ENCODE peak calls at places on chromosomes 16 and 17, in five cellular contexts. W is hepatocyte, I is SK-N-SH, D is MM.1S, B is HCT116. L is an unnamed sample.

GRCh38 chr16:27238016-27238587 is 30.5 kb downstream of the NSMCE1 start:
- DNase-seq in D (no peak), W (peak), I (no peak), B (no peak), L (no peak)

GRCh38 chr16:87363771-87364476 is 19.7 kb downstream of the FBXO31 start:
- DNase-seq in W (no peak), D (no peak), B (no peak), I (peak), L (no peak)

GRCh38 chr16:8903004-8903403 is 20.9 kb downstream of the LITAFD start:
- DNase-seq in I (no peak), D (no peak), W (no peak), B (no peak), L (no peak)

GRCh38 chr16:73430138-73430537 is 382.2 kb upstream of the ZFHX3 start:
- DNase-seq in I (no peak), B (no peak), D (no peak), W (no peak), L (no peak)

GRCh38 chr16:67283039-67283825 is 3.9 kb downstream of the PLEKHG4 start:
- DNase-seq in D (no peak), I (no peak), B (no peak), W (no peak), L (peak)

GRCh38 chr17:81003711-81004335 is 12.2 kb downstream of the CHMP6 start:
- DNase-seq in W (no peak), B (no peak), I (peak), D (no peak), L (peak)

GRCh38 chr17:41592601-41593305 is 6.1 kb upstream of the KRT14 start:
- DNase-seq in I (no peak), D (no peak), W (no peak), B (no peak), L (no peak)

GRCh38 chr17:17119533-17119932 is 77.3 kb downstream of the MPRIP start:
- DNase-seq in B (no peak), D (no peak), I (no peak), W (no peak), L (peak)

GRCh38 chr17:64423881-64424280 is 25.0 kb upstream of the MILR1 start:
- DNase-seq in W (no peak), D (no peak), B (no peak), I (no peak), L (peak)

GRCh38 chr17:21360048-21360447 is 16.1 kb upstream of the KCNJ12 start:
- DNase-seq in B (no peak), W (no peak), I (no peak), D (no peak), L (no peak)

GRCh38 chr17:41340496-41340895 is 10.1 kb downstream of the KRT33A start:
- DNase-seq in I (no peak), B (no peak), W (no peak), D (no peak), L (no peak)

GRCh38 chr17:67245694-67246397 is 850 bp upstream of the HELZ start:
- DNase-seq in I (peak), D (no peak), B (no peak), W (peak), L (peak)

GRCh38 chr17:59381716-59382570 is 50.5 kb downstream of the YPEL2 start:
- DNase-seq in D (no peak), I (no peak), B (no peak), W (no peak), L (peak)

GRCh38 chr17:12605222-12605621 is 60.5 kb upstream of the MYOCD start:
- DNase-seq in D (no peak), W (no peak), B (no peak), I (no peak), L (peak)

GRCh38 chr17:7427549-7427948 is 1.1 kb upstream of the SPEM3 start:
- DNase-seq in D (no peak), I (no peak), B (no peak), W (no peak), L (no peak)

GRCh38 chr17:52207786-52208185 is 49.3 kb upstream of the CA10 start:
- DNase-seq in W (no peak), B (no peak), D (no peak), I (no peak), L (no peak)

GRCh38 chr17:4738136-4739121 is 1.2 kb upstream of the ZMYND15 start:
- DNase-seq in D (peak), I (no peak), W (peak), B (no peak), L (no peak)

GRCh38 chr16:918068-918467 is 52.7 kb downstream of the LMF1 start:
- DNase-seq in I (no peak), B (no peak), D (no peak), W (peak), L (no peak)

GRCh38 chr17:78132086-78132676 is 1.6 kb downstream of the TMC8 start:
- DNase-seq in W (peak), D (peak), I (no peak), B (no peak), L (no peak)

GRCh38 chr16:50547340-50547865 is 793 bp upstream of the NKD1 start:
- DNase-seq in D (peak), W (peak), I (peak), B (peak), L (no peak)

GRCh38 chr16:90008708-90009145 is 10.5 kb downstream of the DBNDD1 start:
- DNase-seq in B (no peak), W (no peak), I (no peak), D (no peak), L (no peak)

GRCh38 chr17:68705331-68706166 is 104.4 kb upstream of the FAM20A start:
- DNase-seq in W (no peak), I (no peak), B (no peak), D (no peak), L (peak)

GRCh38 chr17:19741832-19742457 is 6.2 kb downstream of the ALDH3A1 start:
- DNase-seq in D (no peak), B (no peak), W (no peak), I (no peak), L (no peak)

GRCh38 chr17:50688168-50688719 is 19.5 kb downstream of the ANKRD40 start:
- DNase-seq in I (no peak), B (no peak), W (no peak), D (no peak), L (no peak)

GRCh38 chr17:18963126-18964017 is 11.4 kb downstream of the SLC5A10 start:
- DNase-seq in B (no peak), D (no peak), W (peak), I (no peak), L (peak)

GRCh38 chr17:74859439-74860228 is at the start of gene GRIN2C:
- DNase-seq in D (no peak), W (peak), I (peak), B (no peak), L (no peak)

GRCh38 chr17:31371511-31372097 is 19.9 kb upstream of the RAB11FIP4 start:
- DNase-seq in I (no peak), W (no peak), B (no peak), D (peak), L (peak)

GRCh38 chr16:9695152-9695551 is 487.1 kb downstream of the GRIN2A start:
- DNase-seq in W (no peak), D (no peak), B (no peak), I (no peak), L (no peak)

GRCh38 chr17:13544292-13544691 is 57.4 kb downstream of the HS3ST3A1 start:
- DNase-seq in I (no peak), B (no peak), D (no peak), W (peak), L (peak)

GRCh38 chr16:74480150-74481029 is 59.1 kb upstream of the CLEC18B start:
- DNase-seq in D (no peak), B (peak), I (no peak), W (peak), L (peak)

GRCh38 chr16:59236804-59237463 is 502.8 kb upstream of the GOT2 start:
- DNase-seq in B (no peak), D (no peak), I (no peak), W (no peak), L (no peak)

GRCh38 chr17:48030531-48030930 is 7.1 kb downstream of the COPZ2 start:
- DNase-seq in W (no peak), D (no peak), I (no peak), B (no peak), L (peak)

GRCh38 chr17:66268247-66268927 is 34.0 kb upstream of the PRKCA start:
- DNase-seq in D (no peak), W (no peak), I (no peak), B (no peak), L (peak)

GRCh38 chr16:57435838-57436237 is 11.3 kb downstream of the CIAPIN1 start:
- DNase-seq in B (no peak), W (no peak), D (no peak), I (no peak), L (no peak)

GRCh38 chr17:48961516-48962233 is 6.7 kb downstream of the GIP start:
- DNase-seq in W (peak), D (no peak), I (no peak), B (no peak), L (peak)

GRCh38 chr16:86070971-86071370 is 172.0 kb downstream of the IRF8 start:
- DNase-seq in B (no peak), W (no peak), I (no peak), D (no peak), L (no peak)

GRCh38 chr16:27633721-27634120 is 83.8 kb downstream of the KATNIP start:
- DNase-seq in B (no peak), D (no peak), W (no peak), I (no peak), L (no peak)

GRCh38 chr16:67173808-67174705 is 3.7 kb downstream of the NOL3 start:
- DNase-seq in I (peak), W (peak), B (no peak), D (peak), L (peak)

GRCh38 chr16:23296994-23297393 is 5.1 kb upstream of the SCNN1B start:
- DNase-seq in W (no peak), B (peak), I (peak), D (peak), L (no peak)

DNA sequence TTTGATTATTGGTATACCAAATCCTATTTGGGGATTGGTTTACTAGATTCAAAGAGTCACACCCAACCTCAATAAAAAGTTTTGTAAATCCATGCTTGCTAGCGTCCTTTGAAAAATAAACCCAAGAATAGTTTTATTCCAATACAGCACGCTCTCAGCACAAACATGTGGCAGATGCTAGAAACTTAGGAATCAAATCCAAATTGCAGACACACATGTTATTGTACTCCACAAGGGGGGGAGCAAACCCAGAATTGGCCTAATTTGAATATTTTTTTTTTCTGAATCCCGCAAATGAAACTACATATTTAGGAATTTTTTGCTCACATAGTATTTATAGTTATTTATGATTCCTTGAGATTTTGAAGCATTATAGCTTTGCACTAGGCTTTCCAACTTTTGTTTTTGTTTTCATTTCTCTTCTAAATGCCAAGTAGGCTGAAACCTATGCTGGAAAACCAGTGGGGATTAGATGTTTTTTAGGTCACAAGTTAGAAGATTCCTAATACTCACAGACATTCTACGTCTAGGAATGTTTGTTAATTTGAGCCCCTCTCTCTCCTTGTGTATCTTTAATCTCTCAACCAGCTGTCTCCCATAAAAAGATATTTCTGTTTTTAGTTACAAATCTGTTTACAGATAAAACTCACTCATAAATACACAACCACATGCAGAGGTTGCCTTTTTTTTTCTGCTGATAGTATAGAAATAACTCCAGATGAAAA is 59.3 kb upstream of the CDH11 start:
- DNase-seq in I (peak), B (no peak), D (no peak), W (peak), L (peak)
- H2AFZ ChIP-seq in I (no peak), B (no peak), D (no peak), W (no peak), L (peak)

DNA sequence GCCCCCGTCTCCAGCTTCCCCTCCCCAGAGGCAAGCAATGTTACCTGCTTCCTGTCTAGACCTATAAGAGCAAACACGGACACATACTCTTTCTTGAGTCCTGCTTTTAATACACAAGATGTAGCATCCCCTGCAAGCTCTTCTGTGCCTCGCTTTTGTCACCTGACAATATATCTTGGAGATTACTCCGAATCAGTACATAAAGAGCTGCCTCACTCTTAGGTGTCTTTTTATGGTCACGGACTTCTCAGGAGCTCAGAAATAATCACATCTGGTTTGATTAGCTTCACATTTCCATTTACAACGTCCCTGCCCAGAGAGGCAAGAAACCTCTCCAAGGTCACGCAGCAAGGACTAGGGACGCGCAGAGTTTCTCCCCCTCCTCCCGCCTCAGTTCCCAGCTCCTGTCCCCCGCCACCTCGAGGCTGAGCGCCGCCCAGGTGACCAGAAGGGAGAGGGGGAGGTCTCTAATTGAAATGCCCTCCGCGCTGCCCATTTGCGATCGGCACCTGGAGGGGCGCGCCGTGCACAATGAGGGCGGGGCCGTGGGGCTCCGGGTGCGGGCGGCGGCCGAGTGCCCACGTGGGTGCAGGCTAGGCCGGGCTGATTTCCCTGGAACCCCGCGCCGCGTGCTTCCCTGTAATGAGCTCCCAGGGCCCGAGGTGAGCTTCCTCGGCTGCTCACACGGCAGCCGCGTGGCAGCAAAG is 13.8 kb upstream of the SEZ6 start:
- DNase-seq in I (no peak), W (peak), B (no peak), D (no peak), L (no peak)
- TF ChIP-seq EZH2phosphoT487 in I (no peak), W (no peak), B (no peak), D (no peak), L (no peak)

DNA sequence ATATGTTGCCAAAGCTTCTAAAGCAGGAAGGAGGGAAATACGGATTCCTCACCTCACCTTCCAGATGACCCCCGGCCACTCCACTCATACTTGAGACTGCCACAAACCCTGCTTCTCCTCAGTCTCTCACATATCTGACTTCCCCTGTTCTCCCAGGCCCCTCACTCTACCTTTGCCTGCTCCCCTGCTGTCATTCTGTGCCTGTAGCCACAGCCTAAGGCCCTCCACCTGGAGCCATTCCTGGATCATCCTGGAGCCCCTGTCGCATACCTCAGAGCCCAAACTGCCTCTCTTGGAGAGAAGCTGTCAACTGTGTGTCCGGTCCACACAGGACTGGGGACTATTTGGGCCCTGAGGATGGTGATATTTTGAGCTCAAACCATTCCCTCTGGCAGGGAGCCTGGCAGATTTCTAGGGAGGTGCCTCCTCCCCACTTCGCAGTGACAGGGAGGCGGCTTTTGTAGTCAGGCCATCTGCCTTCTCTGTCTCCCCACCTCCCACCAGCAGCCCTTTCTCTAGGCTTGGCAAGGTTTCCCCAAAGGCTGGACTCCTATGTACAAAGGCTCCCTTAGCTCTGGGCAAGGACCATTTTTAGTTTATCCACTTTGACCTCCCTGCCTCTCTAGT is 2.3 kb upstream of the MED24 start:
- DNase-seq in I (no peak), W (no peak), B (no peak), D (no peak), L (no peak)
- H2AFZ ChIP-seq in I (no peak), W (no peak), B (no peak), D (no peak), L (no peak)

DNA sequence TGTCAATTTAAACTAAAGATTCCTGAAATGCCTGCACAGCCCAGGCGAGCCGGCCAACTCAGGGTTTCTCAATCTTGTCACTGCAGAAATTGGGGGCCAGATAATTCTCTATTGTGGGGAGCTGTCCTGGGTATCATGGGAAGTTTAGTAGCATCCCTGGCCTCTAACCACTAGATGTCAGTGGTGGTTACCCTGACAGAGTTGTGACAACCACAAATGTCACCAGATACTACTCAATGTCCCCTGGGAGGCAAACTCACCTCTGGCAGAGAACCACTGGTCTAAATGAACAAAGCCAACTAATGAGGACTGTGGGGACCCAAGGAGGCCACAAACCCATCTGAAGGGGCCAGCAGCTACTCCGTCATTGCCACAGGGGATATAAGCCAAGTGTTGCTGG is 90.9 kb downstream of the MYH11 start:
- DNase-seq in D (peak), I (peak), B (peak), W (peak), L (peak)
- TF ChIP-seq EZH2phosphoT487 in D (no peak), I (no peak), B (no peak), W (no peak), L (peak)

GRCh38 chr17:83010323-83011200 is 68.8 kb upstream of the METRNL start:
- DNase-seq in W (no peak), D (no peak), I (peak), B (no peak), L (peak)
- H2AFZ ChIP-seq in W (no peak), D (no peak), I (no peak), B (no peak), L (peak)

GRCh38 chr17:38440614-38441397 is 12.5 kb downstream of the ARHGAP23 start:
- DNase-seq in W (no peak), B (no peak), I (no peak), D (no peak), L (no peak)
- TF ChIP-seq EZH2phosphoT487 in W (no peak), B (no peak), I (no peak), D (no peak), L (no peak)

DNA sequence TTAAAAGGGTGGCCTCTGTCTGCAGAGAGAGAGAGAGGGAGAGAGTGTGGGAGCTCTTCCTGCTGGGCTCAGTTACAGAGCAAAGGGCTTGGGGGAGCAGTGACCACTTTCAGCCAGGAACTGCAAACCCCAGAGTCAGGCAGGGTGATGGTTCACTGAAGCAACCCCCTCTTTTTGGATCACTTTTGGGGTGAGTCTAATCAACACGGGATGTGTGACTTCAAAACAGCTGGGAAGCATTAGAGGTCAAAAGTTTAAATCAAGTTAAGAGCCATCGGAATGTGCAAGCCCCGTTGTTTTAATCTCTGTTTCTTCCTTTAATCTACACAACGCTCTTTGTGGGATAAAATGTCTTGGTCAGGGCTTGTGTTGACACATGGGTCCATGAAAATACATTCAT is 577.1 kb upstream of the CDH11 start:
- DNase-seq in I (no peak), D (no peak), W (peak), B (no peak), L (peak)
- H2AFZ ChIP-seq in I (peak), D (no peak), W (no peak), B (no peak), L (peak)

GRCh38 chr17:8965394-8966168 is at the start of gene PIK3R5:
- DNase-seq in W (peak), I (peak), D (no peak), B (no peak), L (no peak)
- TF ChIP-seq EZH2phosphoT487 in W (no peak), I (no peak), D (no peak), B (no peak), L (no peak)

L was measured in GM23248.